ENCODE peak calls at places on chromosomes 2 and 18, in four cellular contexts. J, Q, H and E are unnamed samples.

GRCh38 chr2:37776487-37776886 is 105.0 kb upstream of the CDC42EP3 start:
- DNase-seq in J (no peak), Q (no peak), H (no peak), E (no peak)

GRCh38 chr18:39199231-39199855 is 1633.7 kb upstream of the CELF4 start:
- DNase-seq in J (no peak), Q (no peak), H (no peak), E (no peak)

GRCh38 chr2:46098606-46099005 is 198.6 kb upstream of the EPAS1 start:
- DNase-seq in J (no peak), Q (no peak), H (no peak), E (no peak)

GRCh38 chr2:85501244-85501643 is 37.7 kb upstream of the MAT2A start:
- DNase-seq in J (no peak), Q (no peak), H (no peak), E (no peak)

GRCh38 chr2:74292752-74293151 is 50.5 kb downstream of the SLC4A5 start:
- DNase-seq in J (no peak), Q (no peak), H (no peak), E (no peak)

GRCh38 chr2:204226305-204226861 is 289.8 kb downstream of the ICOS start:
- DNase-seq in J (no peak), Q (no peak), H (no peak), E (no peak)

GRCh38 chr2:1781291-1782080 is 37.2 kb upstream of the PXDN start:
- DNase-seq in J (no peak), Q (no peak), H (no peak), E (no peak)

GRCh38 chr2:153870308-153870707 is 1.4 kb upstream of the GALNT13 start:
- DNase-seq in J (no peak), Q (no peak), H (peak), E (no peak)

GRCh38 chr18:919078-919477 is 14.4 kb downstream of the ADCYAP1 start:
- DNase-seq in J (no peak), Q (no peak), H (no peak), E (no peak)

GRCh38 chr2:98511981-98512380 is 67.3 kb downstream of the INPP4A start:
- DNase-seq in J (no peak), Q (no peak), H (no peak), E (no peak)

GRCh38 chr2:68727698-68728375 is 6.8 kb upstream of the ARHGAP25 start:
- DNase-seq in J (no peak), Q (no peak), H (no peak), E (no peak)

GRCh38 chr18:2466978-2467377 is 104.3 kb downstream of the METTL4 start:
- DNase-seq in J (no peak), Q (no peak), H (no peak), E (no peak)

GRCh38 chr18:24502621-24503020 is 42.2 kb downstream of the HRH4 start:
- DNase-seq in J (no peak), Q (no peak), H (no peak), E (no peak)

GRCh38 chr18:24506175-24506574 is 45.7 kb downstream of the HRH4 start:
- DNase-seq in J (no peak), Q (no peak), H (no peak), E (no peak)

GRCh38 chr18:24500766-24501165 is 40.3 kb downstream of the HRH4 start:
- DNase-seq in J (no peak), Q (no peak), H (no peak), E (no peak)

GRCh38 chr18:24503182-24503581 is 42.7 kb downstream of the HRH4 start:
- DNase-seq in J (no peak), Q (no peak), H (no peak), E (no peak)

DNA sequence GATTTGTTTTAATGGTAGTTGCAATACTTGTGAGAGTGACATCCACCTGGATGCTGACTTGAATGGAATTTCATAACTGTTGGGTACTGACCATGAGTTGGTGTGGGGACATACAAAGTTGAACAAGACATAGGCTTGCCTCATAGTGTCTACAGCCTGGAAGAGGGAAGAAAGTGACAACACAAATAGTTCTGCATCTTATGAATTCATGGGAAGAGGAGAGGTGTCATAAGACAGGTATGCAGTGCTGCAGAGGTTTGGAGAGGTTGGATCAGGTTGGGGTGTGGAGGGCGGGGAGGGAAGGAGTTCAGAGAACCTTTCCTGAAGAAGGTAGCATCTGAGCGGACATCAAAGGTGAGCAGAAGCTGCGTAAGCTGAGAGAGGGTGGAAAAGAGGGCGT is 44.0 kb downstream of the HRH4 start:
- DNase-seq in J (no peak), Q (no peak), H (no peak), E (no peak)
- H3K27ac ChIP-seq in J (no peak), Q (no peak), H (no peak), E (no peak)

GRCh38 chr18:62979172-62979571 is 263.8 kb downstream of the PHLPP1 start:
- DNase-seq in J (no peak), Q (peak), H (no peak), E (no peak)

GRCh38 chr18:62976227-62976626 is 260.9 kb downstream of the PHLPP1 start:
- DNase-seq in J (no peak), Q (no peak), H (no peak), E (no peak)

GRCh38 chr18:62975785-62976184 is 260.4 kb downstream of the PHLPP1 start:
- DNase-seq in J (no peak), Q (no peak), H (no peak), E (no peak)

GRCh38 chr18:62978251-62979049 is 263.1 kb downstream of the PHLPP1 start:
- DNase-seq in J (no peak), Q (no peak), H (no peak), E (no peak)

DNA sequence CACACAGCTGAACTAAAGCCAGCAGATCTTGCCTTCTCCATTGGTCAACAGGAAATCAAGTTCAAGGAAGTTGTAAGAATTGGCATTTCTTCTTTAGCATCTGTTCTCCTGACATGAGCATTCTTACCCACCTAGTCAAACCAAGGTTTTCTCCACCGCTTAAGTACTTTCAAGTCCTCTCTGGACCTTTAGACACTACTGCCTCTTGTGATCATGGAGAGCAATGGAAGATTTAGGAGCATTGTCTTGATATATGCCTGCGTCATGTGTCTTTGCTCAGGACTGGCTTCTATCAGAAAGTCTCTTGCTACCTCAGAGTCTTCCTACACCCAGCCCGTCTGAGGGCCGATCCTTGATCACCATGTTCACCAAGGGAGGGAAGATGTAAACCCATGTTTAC is 262.2 kb downstream of the PHLPP1 start:
- DNase-seq in J (no peak), Q (no peak), H (no peak), E (no peak)
- TF ChIP-seq CTCF in J (no peak), Q (no peak), H (no peak), E (peak)

DNA sequence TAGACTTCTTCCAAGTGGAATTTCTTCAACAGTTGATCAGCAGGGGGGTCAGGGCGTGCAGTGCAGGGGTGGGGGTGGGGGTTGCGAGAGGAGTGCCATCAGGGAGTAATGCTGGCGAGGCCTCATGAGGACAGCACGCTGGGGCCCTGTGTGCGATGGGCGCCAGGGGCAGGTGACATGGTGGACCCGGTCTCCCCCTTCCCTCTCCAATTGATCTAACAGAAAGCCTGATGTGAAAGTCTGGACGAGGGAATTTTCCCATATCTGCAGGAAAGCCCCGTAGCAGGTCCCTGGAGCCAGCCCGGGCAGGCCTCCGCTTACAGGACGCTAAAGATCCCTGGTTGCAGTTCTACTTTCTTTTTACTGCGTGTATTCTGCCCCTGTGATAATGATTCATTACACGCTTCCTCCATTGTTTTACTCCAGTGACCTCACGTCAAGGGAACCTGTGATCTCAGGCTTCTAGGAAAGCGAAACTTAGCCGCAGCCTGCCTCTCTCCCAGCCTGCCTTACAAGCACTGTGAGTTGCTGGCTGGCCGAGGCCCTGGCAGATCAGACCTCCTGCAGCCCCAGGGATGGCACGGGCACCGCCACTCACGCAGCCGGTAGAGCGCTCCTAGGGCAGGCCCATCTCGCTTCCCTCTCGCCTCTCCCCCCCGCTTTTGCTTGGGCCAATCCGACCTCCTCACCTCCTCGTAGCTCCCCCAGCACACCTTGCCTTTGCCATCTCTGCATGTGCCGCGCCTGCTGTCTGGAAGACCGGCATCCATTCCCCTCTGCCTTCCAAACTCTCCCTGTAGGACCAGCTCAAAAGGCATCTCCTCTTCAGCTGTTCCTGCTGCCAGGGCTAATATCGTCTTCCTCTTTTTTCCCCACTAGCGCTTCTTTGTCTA is 19.2 kb downstream of the NEURL3 start:
- DNase-seq in J (peak), Q (peak), H (no peak), E (peak)
- H3K4me3 ChIP-seq in J (peak), Q (peak), H (no peak), E (peak)

DNA sequence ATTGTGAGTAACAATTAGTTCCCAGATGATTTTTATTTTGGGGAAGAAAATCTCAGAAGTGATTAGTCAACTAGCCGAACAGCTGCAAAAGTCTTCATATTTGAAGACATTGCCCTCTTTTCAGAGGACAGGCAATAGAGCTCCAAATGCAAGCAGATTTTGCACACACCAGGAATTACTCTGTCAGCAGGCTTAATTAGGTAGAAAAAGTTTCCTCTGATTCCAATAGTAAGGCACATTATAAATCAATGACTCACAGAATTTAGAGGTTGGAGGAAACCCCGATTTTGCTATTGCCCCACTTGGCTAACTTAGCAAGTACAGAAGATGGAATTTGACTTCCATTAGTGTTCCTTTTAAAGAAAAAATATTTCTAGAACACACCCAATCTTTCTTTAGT is 30.7 kb upstream of the SCN1A start:
- DNase-seq in J (no peak), Q (no peak), H (no peak), E (no peak)
- H3K27ac ChIP-seq in J (no peak), Q (no peak), H (no peak), E (no peak)

GRCh38 chr2:70062270-70062669 is 25.0 kb upstream of the PCBP1 start:
- DNase-seq in J (no peak), Q (no peak), H (no peak), E (no peak)
- TF ChIP-seq CTCF in J (no peak), Q (no peak), H (no peak), E (no peak)